ENCODE peak calls at places on chromosomes 12 and 14, in five cellular contexts. L is SK-N-SH, Q is IMR-90, A is GM12878, E is K562. V is an unnamed sample.

GRCh38 chr14:23831591-23831990 is 122.0 kb upstream of the DHRS4 start:
- DNase-seq in L (no peak), Q (no peak), A (no peak), E (no peak), V (no peak)

GRCh38 chr12:104465379-104465778 is 8.6 kb downstream of the CHST11 start:
- DNase-seq in L (no peak), Q (no peak), A (no peak), E (peak), V (no peak)

GRCh38 chr14:104245075-104245474 is 106.7 kb downstream of the KIF26A start:
- DNase-seq in L (no peak), Q (no peak), A (no peak), E (no peak), V (no peak)

GRCh38 chr12:19967486-19967885 is 400.9 kb upstream of the PDE3A start:
- DNase-seq in L (no peak), Q (peak), A (peak), E (no peak), V (peak)

GRCh38 chr14:55127491-55127951 is 1.5 kb upstream of the LGALS3 start:
- DNase-seq in L (no peak), Q (peak), A (no peak), E (no peak), V (peak)

GRCh38 chr14:58533417-58533816 is 104.3 kb upstream of the DACT1 start:
- DNase-seq in L (peak), Q (no peak), A (no peak), E (no peak), V (no peak)

GRCh38 chr12:113747048-113747447 is 219.1 kb downstream of the RBM19 start:
- DNase-seq in L (no peak), Q (no peak), A (no peak), E (peak), V (no peak)

GRCh38 chr14:55309761-55310365 is 38.6 kb downstream of the FBXO34 start:
- DNase-seq in L (no peak), Q (no peak), A (no peak), E (no peak), V (no peak)

GRCh38 chr12:47990351-47991105 is 13.7 kb downstream of the COL2A1 start:
- DNase-seq in L (no peak), Q (peak), A (peak), E (no peak), V (no peak)

GRCh38 chr12:47184813-47185212 is 105.1 kb upstream of the AMIGO2 start:
- DNase-seq in L (no peak), Q (no peak), A (no peak), E (no peak), V (no peak)

GRCh38 chr14:61489932-61490331 is 168.6 kb downstream of the PRKCH start:
- DNase-seq in L (no peak), Q (no peak), A (no peak), E (no peak), V (peak)

GRCh38 chr12:101685121-101685520 is 12.3 kb upstream of the CHPT1 start:
- DNase-seq in L (no peak), Q (no peak), A (no peak), E (no peak), V (no peak)

GRCh38 chr14:60274448-60274847 is 25.4 kb downstream of the PPM1A start:
- DNase-seq in L (no peak), Q (no peak), A (no peak), E (no peak), V (no peak)

GRCh38 chr14:100278702-100279101 is 27.5 kb downstream of the SLC25A29 start:
- DNase-seq in L (no peak), Q (peak), A (no peak), E (no peak), V (no peak)

GRCh38 chr12:106642991-106643390 is 60.2 kb downstream of the RFX4 start:
- DNase-seq in L (no peak), Q (no peak), A (no peak), E (no peak), V (peak)

GRCh38 chr14:99055019-99055418 is 217.0 kb downstream of the BCL11B start:
- DNase-seq in L (no peak), Q (no peak), A (no peak), E (no peak), V (no peak)

GRCh38 chr12:48985475-48985897 is 7.4 kb downstream of the WNT1 start:
- DNase-seq in L (no peak), Q (no peak), A (no peak), E (no peak), V (no peak)

GRCh38 chr12:81888341-81888740 is 129.2 kb upstream of the PPFIA2 start:
- DNase-seq in L (no peak), Q (no peak), A (no peak), E (no peak), V (no peak)

GRCh38 chr14:51367600-51367931 is 127.5 kb downstream of the TMX1 start:
- DNase-seq in L (no peak), Q (peak), A (no peak), E (no peak), V (no peak)

GRCh38 chr14:64823305-64823985 is 56.3 kb downstream of the SPTB start:
- DNase-seq in L (peak), Q (peak), A (no peak), E (peak), V (peak)

GRCh38 chr14:64811676-64812075 is 68.0 kb downstream of the SPTB start:
- DNase-seq in L (no peak), Q (no peak), A (no peak), E (no peak), V (no peak)

GRCh38 chr12:63770375-63770774 is 9.3 kb upstream of the RXYLT1 start:
- DNase-seq in L (no peak), Q (no peak), A (no peak), E (no peak), V (no peak)

GRCh38 chr12:105358789-105359188 is 28.3 kb downstream of the C12orf75 start:
- DNase-seq in L (no peak), Q (no peak), A (peak), E (no peak), V (no peak)

GRCh38 chr14:104171029-104171697 is 32.8 kb downstream of the KIF26A start:
- DNase-seq in L (no peak), Q (no peak), A (no peak), E (peak), V (no peak)

GRCh38 chr12:117908411-117908810 is 60.4 kb downstream of the KSR2 start:
- DNase-seq in L (no peak), Q (no peak), A (no peak), E (no peak), V (no peak)

GRCh38 chr14:105165134-105165704 is 3.4 kb downstream of the JAG2 start:
- DNase-seq in L (no peak), Q (no peak), A (no peak), E (no peak), V (no peak)

GRCh38 chr14:76352639-76353281 is 23.2 kb upstream of the ESRRB start:
- DNase-seq in L (peak), Q (peak), A (peak), E (peak), V (peak)

GRCh38 chr12:1384910-1385309 is 209.5 kb downstream of the FBXL14 start:
- DNase-seq in L (no peak), Q (no peak), A (no peak), E (no peak), V (no peak)

GRCh38 chr12:68335462-68335861 is 3.3 kb upstream of the MDM1 start:
- DNase-seq in L (no peak), Q (no peak), A (no peak), E (no peak), V (no peak)

GRCh38 chr14:100790785-100791667 is 34.9 kb upstream of the MEG3 start:
- DNase-seq in L (no peak), Q (peak), A (no peak), E (peak), V (no peak)

GRCh38 chr12:31362759-31363415 is 36.9 kb upstream of the SINHCAF start:
- DNase-seq in L (no peak), Q (no peak), A (peak), E (peak), V (peak)

GRCh38 chr12:27012239-27012981 is 1.8 kb downstream of the TM7SF3 start:
- DNase-seq in L (no peak), Q (no peak), A (no peak), E (no peak), V (no peak)

GRCh38 chr12:76799362-76799761 is 35.4 kb downstream of the ZDHHC17 start:
- DNase-seq in L (no peak), Q (no peak), A (no peak), E (no peak), V (no peak)

GRCh38 chr12:121610239-121611149 is 15.8 kb upstream of the ORAI1 start:
- DNase-seq in L (no peak), Q (peak), A (no peak), E (no peak), V (no peak)

GRCh38 chr12:100955139-100955538 is 160.6 kb downstream of the ANO4 start:
- DNase-seq in L (no peak), Q (peak), A (no peak), E (no peak), V (no peak)

GRCh38 chr12:109276160-109276559 is 32.9 kb downstream of the FOXN4 start:
- DNase-seq in L (no peak), Q (no peak), A (no peak), E (no peak), V (no peak)

GRCh38 chr12:62957233-62957953 is 22.4 kb upstream of the PPM1H start:
- DNase-seq in L (no peak), Q (no peak), A (no peak), E (no peak), V (no peak)

GRCh38 chr14:20683125-20683895 is 1.1 kb upstream of the RNASE4 start:
- DNase-seq in L (peak), Q (peak), A (peak), E (peak), V (peak)

GRCh38 chr14:56379956-56380355 is 199.6 kb upstream of the TMEM260 start:
- DNase-seq in L (no peak), Q (no peak), A (no peak), E (no peak), V (no peak)

GRCh38 chr12:85186236-85186635 is 93.8 kb upstream of the ALX1 start:
- DNase-seq in L (no peak), Q (no peak), A (no peak), E (no peak), V (no peak)
- TF ChIP-seq RCOR1 in L (no peak), Q (no peak), A (no peak), E (no peak), V (no peak)

DNA sequence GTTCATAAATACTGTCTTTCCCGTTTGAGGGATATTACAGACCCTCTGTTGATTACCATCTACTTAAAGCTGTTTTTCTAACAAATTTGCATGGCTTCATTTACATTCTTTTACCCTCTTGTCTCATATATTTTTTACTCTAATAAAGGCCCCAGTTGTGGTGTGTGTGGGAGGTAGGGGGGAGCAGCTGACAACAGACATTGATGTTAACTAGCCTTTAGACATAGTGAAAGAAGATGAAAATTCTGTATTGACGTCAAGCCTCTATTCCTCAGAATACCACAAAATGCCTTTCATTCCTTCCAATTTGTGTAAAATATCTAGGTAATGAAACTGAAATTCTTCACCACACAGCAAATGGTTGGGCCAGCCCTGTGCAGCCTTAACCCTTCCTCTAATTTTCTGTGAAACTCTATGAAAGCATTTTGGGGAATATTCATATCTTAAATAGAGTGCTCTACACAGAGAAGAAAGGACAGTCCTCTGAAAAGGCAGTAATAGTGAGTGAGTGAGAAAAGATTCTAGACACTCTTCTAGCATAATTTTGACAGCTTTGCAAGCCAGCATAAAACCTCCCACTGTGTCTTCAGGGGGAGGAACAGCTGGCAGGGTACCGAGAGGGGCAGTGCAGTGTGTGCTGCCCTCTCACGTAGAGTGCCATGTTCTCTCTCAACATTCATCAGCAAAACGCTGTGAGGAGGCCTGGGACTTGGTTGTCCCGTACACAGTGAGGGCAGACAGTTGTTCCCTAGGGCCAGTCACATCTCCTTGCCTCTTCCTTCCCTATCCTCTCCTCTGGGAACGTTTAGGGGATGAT is 20.1 kb upstream of the CERS5 start:
- DNase-seq in L (no peak), Q (peak), A (peak), E (no peak), V (no peak)
- TF ChIP-seq SMC3 in L (no peak), Q (no peak), A (no peak), E (no peak), V (no peak)

GRCh38 chr12:111650912-111651311 is 34.8 kb downstream of the BRAP start:
- DNase-seq in L (no peak), Q (no peak), A (no peak), E (no peak), V (no peak)

GRCh38 chr12:111653596-111653995 is 32.2 kb downstream of the BRAP start:
- DNase-seq in L (no peak), Q (no peak), A (no peak), E (no peak), V (no peak)

GRCh38 chr12:111655356-111655755 is 30.4 kb downstream of the BRAP start:
- DNase-seq in L (no peak), Q (no peak), A (no peak), E (no peak), V (no peak)

DNA sequence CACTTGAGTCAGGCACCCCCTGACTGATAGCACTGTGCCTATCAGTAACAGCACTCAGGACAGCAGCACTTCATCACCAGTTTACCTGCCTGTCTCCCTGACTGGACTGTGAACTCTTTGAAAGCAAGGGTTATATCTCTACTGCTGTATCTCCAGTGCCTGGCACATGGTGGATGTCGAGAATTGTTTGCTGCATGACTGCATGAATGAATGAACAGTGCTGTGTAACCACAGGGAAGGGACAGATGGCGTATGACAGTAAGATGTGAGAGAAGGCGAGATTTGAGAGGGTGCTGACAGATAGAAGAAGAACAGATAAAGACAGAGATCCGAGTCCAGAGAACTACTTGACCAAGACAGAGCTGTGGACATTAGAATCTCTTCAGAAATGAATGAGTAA is 29.7 kb downstream of the BRAP start:
- DNase-seq in L (no peak), Q (no peak), A (no peak), E (no peak), V (no peak)
- TF ChIP-seq RCOR1 in L (no peak), Q (no peak), A (no peak), E (no peak), V (no peak)

GRCh38 chr14:22011243-22011642 is 337.6 kb upstream of the OR4E1 start:
- DNase-seq in L (no peak), Q (no peak), A (no peak), E (no peak), V (no peak)

GRCh38 chr14:22008098-22008412 is 334.4 kb upstream of the OR4E1 start:
- DNase-seq in L (no peak), Q (no peak), A (no peak), E (no peak), V (no peak)

GRCh38 chr14:22008766-22009165 is 335.1 kb upstream of the OR4E1 start:
- DNase-seq in L (no peak), Q (no peak), A (no peak), E (no peak), V (no peak)

GRCh38 chr14:22012452-22012851 is 338.8 kb upstream of the OR4E1 start:
- DNase-seq in L (no peak), Q (no peak), A (no peak), E (no peak), V (no peak)

DNA sequence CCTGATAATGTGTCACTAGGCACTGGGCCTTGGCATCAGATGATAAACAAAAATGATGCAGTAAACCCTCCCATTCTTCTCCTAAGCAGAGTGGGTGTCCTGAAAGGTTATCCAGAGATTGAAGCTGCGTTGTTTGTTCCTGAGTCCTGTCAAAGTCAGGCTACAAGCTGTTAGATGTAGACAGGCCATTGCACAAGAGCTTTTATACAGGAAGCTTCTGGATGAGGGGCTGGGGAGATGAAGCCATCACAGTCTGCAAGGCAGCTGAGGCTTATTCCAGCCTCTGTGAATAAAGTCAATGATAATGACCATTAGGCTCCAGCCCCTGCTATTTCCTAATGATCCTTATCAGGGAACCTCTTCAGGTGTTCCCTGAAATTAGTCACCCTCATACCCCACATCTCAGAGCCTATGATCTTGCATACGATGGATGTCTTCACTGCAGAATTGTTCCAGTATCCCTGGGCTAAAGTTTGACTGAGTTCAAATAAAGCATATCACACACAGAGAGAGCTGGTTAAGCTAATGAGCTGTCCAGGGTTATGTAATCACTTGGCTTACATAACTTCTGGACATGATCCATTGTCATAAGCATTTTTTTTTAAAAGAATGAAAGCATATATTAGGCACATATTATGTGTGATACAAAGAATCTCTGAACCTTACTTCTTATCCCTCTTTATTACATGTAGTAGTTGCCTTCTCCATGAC is 337.1 kb upstream of the OR4E1 start:
- DNase-seq in L (no peak), Q (no peak), A (no peak), E (no peak), V (no peak)
- TF ChIP-seq SMC3 in L (no peak), Q (no peak), A (no peak), E (no peak), V (no peak)

DNA sequence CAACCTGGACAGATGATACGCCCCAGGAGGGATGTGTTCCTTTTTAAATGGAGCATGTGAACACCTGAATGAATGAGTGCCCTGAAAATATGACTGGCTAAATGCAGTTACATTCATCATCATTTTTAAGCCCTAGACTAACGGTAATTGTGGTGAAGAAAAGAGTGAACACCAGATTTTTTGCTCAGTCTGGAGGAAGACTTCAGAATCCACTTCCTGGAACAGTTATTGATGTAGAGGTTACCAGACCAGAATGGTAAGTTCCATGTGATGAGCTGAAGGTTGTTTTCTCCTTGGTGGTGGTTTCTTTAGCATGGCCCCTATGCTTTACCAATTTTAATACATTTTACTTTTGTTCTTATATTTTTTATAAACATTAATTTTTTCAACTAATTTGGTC is 29.3 kb downstream of the PIWIL1 start:
- DNase-seq in L (no peak), Q (no peak), A (no peak), E (no peak), V (no peak)
- TF ChIP-seq RCOR1 in L (no peak), Q (no peak), A (no peak), E (no peak), V (no peak)

DNA sequence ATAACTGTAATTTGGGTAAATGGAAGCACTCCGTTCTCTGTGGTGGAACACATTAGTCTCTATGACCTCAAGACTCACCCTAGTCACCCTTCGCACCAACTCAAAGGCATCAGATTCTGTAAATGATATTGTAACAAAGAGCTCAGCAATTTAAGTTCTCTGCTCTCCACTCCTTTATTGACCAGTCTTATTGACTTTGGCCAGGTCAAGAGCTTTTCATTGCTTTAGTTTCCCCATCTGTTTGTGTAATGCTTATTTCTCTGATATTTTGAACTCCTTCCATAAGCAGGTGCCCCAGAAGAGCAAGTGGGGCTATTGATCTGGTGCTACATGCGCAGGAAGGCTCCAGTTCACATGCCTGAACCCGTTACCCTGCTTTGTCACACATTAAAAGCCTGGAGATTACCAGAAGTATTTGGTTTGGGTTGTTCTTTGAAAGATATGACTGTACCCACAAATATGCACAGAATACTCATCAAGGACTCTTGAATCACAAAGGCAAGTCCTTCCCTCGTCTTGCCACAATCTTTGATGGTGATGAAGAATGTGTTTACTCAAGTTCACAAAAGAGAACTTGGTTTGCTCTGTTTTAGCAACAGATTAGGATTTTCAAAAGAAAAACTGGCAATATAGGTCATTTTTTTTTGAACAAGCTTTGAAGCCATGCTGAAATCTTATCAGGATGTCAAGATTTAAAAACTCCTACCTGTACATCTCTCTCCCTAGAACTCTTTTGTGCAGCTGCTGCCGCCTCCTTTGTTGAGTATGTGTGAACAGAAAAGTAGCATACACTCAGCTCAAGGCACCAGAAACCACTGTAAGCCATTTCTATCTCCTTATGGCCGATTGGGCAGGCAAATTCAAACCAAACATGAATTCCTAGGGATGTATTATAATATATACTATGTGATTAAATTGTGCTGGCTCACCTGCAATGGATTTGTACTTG is 193.9 kb downstream of the BCAT1 start:
- DNase-seq in L (no peak), Q (peak), A (no peak), E (no peak), V (no peak)
- TF ChIP-seq SMC3 in L (no peak), Q (no peak), A (no peak), E (no peak), V (no peak)